ENCODE peak calls at places on chromosomes 6 and 20, in five cellular contexts. S is NCI-H146, T is ELR, F is WERI-Rb-1, Z is NCI-H1092. W is an unnamed sample.
A peak's percentile ranks its signal among the peaks of the same experiment; 100 is the strongest.

GRCh38 chr20:59124326-59125029 is 39.1 kb upstream of the ZNF831 start:
- DNase-seq in S (no peak), T (no peak), F (peak; percentile 95), Z (no peak), W (no peak)

GRCh38 chr6:146997062-146997461 is 207.2 kb upstream of the STXBP5 start:
- DNase-seq in S (no peak), T (peak; percentile 78), F (no peak), Z (no peak), W (no peak)

GRCh38 chr6:148414836-148415235 is 72.2 kb downstream of the SASH1 start:
- DNase-seq in S (no peak), T (peak; percentile 88), F (no peak), Z (no peak), W (no peak)

GRCh38 chr20:19071442-19071717 is 141.1 kb upstream of the SLC24A3 start:
- DNase-seq in S (no peak), T (no peak), F (no peak), Z (no peak), W (no peak)

GRCh38 chr20:58407201-58407873 is 18.3 kb downstream of the VAPB start:
- DNase-seq in S (no peak), T (peak; percentile 65), F (no peak), Z (no peak), W (no peak)

GRCh38 chr6:82612475-82612874 is 248.9 kb downstream of the TPBG start:
- DNase-seq in S (peak; percentile 69), T (no peak), F (no peak), Z (no peak), W (no peak)

GRCh38 chr6:20919677-20920385 is 385.6 kb downstream of the CDKAL1 start:
- DNase-seq in S (no peak), T (peak; percentile 47), F (no peak), Z (no peak), W (no peak)

GRCh38 chr6:116500969-116501433 is 10.4 kb upstream of the CALHM5 start:
- DNase-seq in S (no peak), T (no peak), F (no peak), Z (no peak), W (peak; percentile 41)

GRCh38 chr20:49608752-49609670 is 41.1 kb upstream of the PTGIS start:
- DNase-seq in S (peak; percentile 77), T (peak; percentile 67), F (peak; percentile 67), Z (peak; percentile 57), W (peak; percentile 82)

GRCh38 chr20:53594068-53595017 is 704 bp upstream of the ZNF217 start:
- DNase-seq in S (peak; percentile 94), T (peak; percentile 95), F (peak; percentile 93), Z (peak; percentile 86), W (peak; percentile 95)

GRCh38 chr20:34320861-34321260 is 17.7 kb upstream of the AHCY start:
- DNase-seq in S (no peak), T (no peak), F (no peak), Z (no peak), W (no peak)

GRCh38 chr6:159595173-159595572 is 97.9 kb downstream of the SOD2 start:
- DNase-seq in S (no peak), T (peak; percentile 62), F (no peak), Z (no peak), W (no peak)

GRCh38 chr20:2329286-2329685 is 33.5 kb downstream of the TGM3 start:
- DNase-seq in S (peak; percentile 46), T (no peak), F (no peak), Z (no peak), W (no peak)

GRCh38 chr20:25309395-25310267 is 61.7 kb downstream of the PYGB start:
- DNase-seq in S (no peak), T (peak; percentile 92), F (no peak), Z (no peak), W (no peak)

GRCh38 chr6:18226451-18226850 is 37.9 kb downstream of the DEK start:
- DNase-seq in S (no peak), T (no peak), F (no peak), Z (no peak), W (no peak)

GRCh38 chr6:33925869-33926268 is 122.1 kb upstream of the MLN start:
- DNase-seq in S (peak; percentile 53), T (no peak), F (no peak), Z (no peak), W (no peak)

GRCh38 chr20:18973499-18974173 is 160.1 kb downstream of the SCP2D1 start:
- DNase-seq in S (no peak), T (no peak), F (no peak), Z (no peak), W (no peak)

GRCh38 chr6:126170875-126171489 is 168.9 kb upstream of the CENPW start:
- DNase-seq in S (peak; percentile 48), T (peak; percentile 64), F (peak; percentile 22), Z (no peak), W (peak; percentile 10)

GRCh38 chr6:56953597-56954388 is 1.1 kb upstream of the BEND6 start:
- DNase-seq in S (no peak), T (peak; percentile 47), F (no peak), Z (no peak), W (no peak)

GRCh38 chr20:15188415-15188814 is 851.0 kb upstream of the FLRT3 start:
- DNase-seq in S (no peak), T (no peak), F (no peak), Z (no peak), W (no peak)

GRCh38 chr20:51318058-51318960 is 224.2 kb downstream of the NFATC2 start:
- DNase-seq in S (peak; percentile 55), T (peak; percentile 60), F (peak; percentile 42), Z (peak; percentile 20), W (peak; percentile 50)

GRCh38 chr6:148915889-148916288 is 169.1 kb downstream of the UST start:
- DNase-seq in S (peak; percentile 85), T (no peak), F (no peak), Z (peak; percentile 11), W (no peak)

GRCh38 chr6:43636312-43636667 is 650 bp downstream of the MAD2L1BP start:
- DNase-seq in S (no peak), T (no peak), F (no peak), Z (no peak), W (no peak)

GRCh38 chr20:830011-830521 is 3.4 kb upstream of the FAM110A start:
- DNase-seq in S (no peak), T (peak; percentile 74), F (no peak), Z (no peak), W (no peak)

GRCh38 chr6:14281831-14282230 is 164.3 kb downstream of the CD83 start:
- DNase-seq in S (no peak), T (no peak), F (peak; percentile 79), Z (no peak), W (no peak)

GRCh38 chr6:84892666-84893065 is 128.3 kb upstream of the TBX18 start:
- DNase-seq in S (no peak), T (peak; percentile 17), F (no peak), Z (no peak), W (no peak)

GRCh38 chr6:106913111-106913510 is 61.4 kb downstream of the CD24 start:
- DNase-seq in S (no peak), T (no peak), F (no peak), Z (no peak), W (no peak)

W was measured in SK-N-DZ.